ENCODE peak calls at places on chromosomes 4 and X, in nine cellular contexts. G is type B pancreatic cell, C is GM13976, V is GM12864, B is bronchial epithelial cell, O is epithelial cell of esophagus, H is fibroblast of the aortic adventitia, X is A549, W is fibroblast of lung. Z is an unnamed sample.

GRCh38 chr4:166896254-166896653 is 338.0 kb downstream of the SPOCK3 start:
- DNase-seq in B (no peak), G (no peak), H (no peak), O (no peak), V (no peak), W (no peak), X (no peak), C (no peak), Z (no peak)

GRCh38 chrX:108437789-108438623 is at the start of gene COL4A6:
- DNase-seq in H (peak; percentile 10), B (peak; percentile 62), C (no peak), G (no peak), W (no peak), O (peak; percentile 68), X (peak; percentile 49), V (no peak), Z (no peak)

GRCh38 chr4:2069986-2070385 is 10.9 kb downstream of the NAT8L start:
- DNase-seq in H (no peak), W (no peak), G (no peak), O (no peak), X (no peak), C (no peak), V (no peak), B (no peak), Z (no peak)

GRCh38 chr4:1208266-1208961 is 36.0 kb upstream of the SPON2 start:
- DNase-seq in V (no peak), W (no peak), B (no peak), O (no peak), C (no peak), H (no peak), X (no peak), G (no peak), Z (peak; percentile 46)

GRCh38 chr4:186192068-186192751 is 843 bp downstream of the CYP4V2 start:
- DNase-seq in O (peak; percentile 30), H (peak; percentile 58), X (no peak), G (no peak), V (no peak), W (peak; percentile 51), B (peak; percentile 33), C (no peak), Z (peak; percentile 51)

GRCh38 chrX:74104356-74105065 is 199.5 kb upstream of the ZCCHC13 start:
- DNase-seq in W (no peak), C (no peak), X (no peak), G (no peak), V (no peak), B (peak; percentile 76), H (no peak), O (peak; percentile 84), Z (no peak)

GRCh38 chrX:13747836-13748235 is 13.3 kb downstream of the OFD1 start:
- DNase-seq in V (no peak), X (peak; percentile 56), G (no peak), W (peak; percentile 81), C (no peak), H (peak; percentile 87), O (peak; percentile 67), B (peak; percentile 64), Z (peak; percentile 81)

GRCh38 chr4:112029642-112030235 is 115.5 kb upstream of the FAM241A start:
- DNase-seq in G (no peak), W (peak; percentile 2), H (no peak), X (no peak), C (no peak), V (no peak), O (peak; percentile 58), B (peak; percentile 77), Z (peak; percentile 7)

GRCh38 chrX:145843196-145843595 is 25.6 kb downstream of the SLITRK2 start:
- DNase-seq in G (no peak), W (no peak), B (no peak), X (no peak), O (no peak), C (no peak), H (no peak), V (no peak), Z (no peak)

GRCh38 chr4:90080116-90080515 is 47.1 kb upstream of the CCSER1 start:
- DNase-seq in O (no peak), W (no peak), B (no peak), H (no peak), G (no peak), C (no peak), V (no peak), X (no peak), Z (no peak)

GRCh38 chrX:68652327-68652930 is 5.0 kb downstream of the STARD8 start:
- DNase-seq in C (peak; percentile 16), O (peak; percentile 1), V (no peak), W (peak; percentile 25), B (no peak), X (peak; percentile 44), H (no peak), G (no peak), Z (peak; percentile 57)

GRCh38 chrX:68650491-68650890 is 3.0 kb downstream of the STARD8 start:
- DNase-seq in V (no peak), B (peak; percentile 60), O (peak; percentile 57), W (no peak), C (no peak), G (no peak), H (no peak), X (no peak), Z (peak; percentile 70)

GRCh38 chrX:68648960-68649359 is 1.5 kb downstream of the STARD8 start:
- DNase-seq in B (no peak), C (no peak), W (no peak), V (no peak), X (peak; percentile 16), G (no peak), O (no peak), H (peak; percentile 25), Z (peak; percentile 29)

GRCh38 chrX:68646421-68646820 is 1.0 kb upstream of the STARD8 start:
- DNase-seq in W (no peak), C (no peak), B (no peak), H (no peak), X (no peak), O (no peak), G (no peak), V (no peak), Z (no peak)

GRCh38 chrX:68647156-68647957 is at the start of gene STARD8:
- DNase-seq in C (no peak), O (peak; percentile 13), B (no peak), X (peak; percentile 72), H (peak; percentile 42), W (peak; percentile 40), V (no peak), G (no peak), Z (peak; percentile 52)
- TF ChIP-seq CTCF in C (no peak), O (no peak), B (no peak), X (no peak), H (peak; percentile 21), W (no peak), V (no peak), G (no peak), Z (no peak)

GRCh38 chrX:112148397-112148796 is 65.8 kb upstream of the TRPC5 start:
- DNase-seq in C (no peak), H (no peak), X (no peak), W (no peak), G (no peak), O (no peak), V (no peak), B (no peak), Z (no peak)

GRCh38 chrX:112147206-112147605 is 64.6 kb upstream of the TRPC5 start:
- DNase-seq in X (peak; percentile 1), H (no peak), V (no peak), B (no peak), C (no peak), G (no peak), W (no peak), O (peak; percentile 1), Z (peak; percentile 5)
- TF ChIP-seq CTCF in X (peak; percentile 9), H (peak; percentile 44), V (peak; percentile 48), B (no peak), C (peak; percentile 29), G (peak; percentile 76), W (peak; percentile 31), O (no peak), Z (peak; percentile 53)

GRCh38 chr4:163137581-163137980 is 29.1 kb downstream of the NAF1 start:
- DNase-seq in W (no peak), V (no peak), C (no peak), G (no peak), H (no peak), X (no peak), B (no peak), O (no peak), Z (no peak)
- TF ChIP-seq CTCF in W (no peak), V (no peak), C (no peak), G (no peak), H (no peak), X (no peak), B (no peak), O (no peak), Z (no peak)

GRCh38 chr4:82467442-82467841 is 37.1 kb downstream of the ENOPH1 start:
- DNase-seq in O (peak; percentile 30), G (peak; percentile 18), X (no peak), B (no peak), W (peak; percentile 8), C (no peak), V (no peak), H (peak; percentile 76), Z (peak; percentile 41)

GRCh38 chr4:82461710-82462109 is 31.3 kb downstream of the ENOPH1 start:
- DNase-seq in W (no peak), G (no peak), X (no peak), C (no peak), O (no peak), V (no peak), B (no peak), H (no peak), Z (no peak)

GRCh38 chr4:82458729-82459128 is 28.3 kb downstream of the ENOPH1 start:
- DNase-seq in V (no peak), O (no peak), C (peak; percentile 53), W (no peak), B (no peak), X (no peak), G (peak; percentile 24), H (no peak), Z (no peak)

GRCh38 chr4:82463221-82463620 is 32.8 kb downstream of the ENOPH1 start:
- DNase-seq in O (no peak), B (no peak), C (no peak), X (no peak), W (no peak), G (no peak), H (no peak), V (no peak), Z (no peak)

DNA sequence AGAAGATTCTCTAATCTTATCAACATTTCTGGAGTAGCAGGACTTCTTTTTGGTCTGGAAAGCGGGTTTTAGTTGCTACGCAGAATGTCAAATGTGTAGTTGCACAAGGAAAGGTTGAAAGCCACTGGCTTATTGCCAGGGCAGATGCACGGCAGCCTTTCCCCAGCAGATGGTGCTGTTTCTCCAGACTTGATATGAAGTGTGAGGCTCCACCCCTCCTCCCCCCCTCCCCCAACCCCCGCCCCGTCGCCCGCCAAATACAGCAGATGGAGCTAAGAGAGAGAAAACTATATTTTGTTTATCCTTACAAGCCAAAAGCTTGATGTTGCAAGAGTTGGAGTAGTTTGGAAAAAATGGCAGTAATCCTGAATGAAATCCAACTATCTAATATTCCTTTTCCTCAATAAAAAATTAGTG is 32.0 kb downstream of the ENOPH1 start:
- DNase-seq in G (peak; percentile 84), V (peak; percentile 53), X (peak; percentile 76), O (peak; percentile 82), C (peak; percentile 78), W (peak; percentile 93), H (peak; percentile 92), B (peak; percentile 72), Z (peak; percentile 89)
- TF ChIP-seq CTCF in G (peak; percentile 95), V (peak; percentile 82), X (peak; percentile 69), O (peak; percentile 82), C (peak; percentile 84), W (peak; percentile 74), H (peak; percentile 81), B (peak; percentile 78), Z (peak; percentile 72)

Z was measured in fibroblast of mammary gland.